ENCODE peak calls at places on chromosomes 11 and 22, in six cellular contexts. K is gastrocnemius medialis, Q is body of pancreas, J is neuronal stem cell, B is transverse colon, W is ovary. H is an unnamed sample.

GRCh38 chr11:65663634-65664200 is 1.0 kb upstream of the RELA start:
- DNase-seq in K (no peak), Q (peak; percentile 48), J (no peak), B (peak; percentile 66), W (peak; percentile 82), H (peak; percentile 75)

GRCh38 chr11:118996926-118997626 is 862 bp upstream of the CENATAC start:
- DNase-seq in K (no peak), Q (no peak), J (no peak), B (no peak), W (no peak), H (no peak)

GRCh38 chr11:12717851-12718291 is 43.6 kb downstream of the TEAD1 start:
- DNase-seq in K (no peak), Q (no peak), J (no peak), B (no peak), W (no peak), H (no peak)

GRCh38 chr11:47768090-47768620 is 1.0 kb upstream of the FNBP4 start:
- DNase-seq in K (peak; percentile 46), Q (peak; percentile 57), J (peak; percentile 15), B (peak; percentile 72), W (peak; percentile 62), H (peak; percentile 89)

GRCh38 chr11:127640822-127641485 is 640.4 kb upstream of the KIRREL3 start:
- DNase-seq in K (no peak), Q (no peak), J (no peak), B (no peak), W (no peak), H (no peak)

GRCh38 chr11:44952500-44953260 is 2.0 kb upstream of the TP53I11 start:
- DNase-seq in K (no peak), Q (no peak), J (no peak), B (no peak), W (no peak), H (no peak)

GRCh38 chr11:77029829-77030228 is 4.4 kb upstream of the B3GNT6 start:
- DNase-seq in K (no peak), Q (no peak), J (no peak), B (peak; percentile 66), W (no peak), H (no peak)

GRCh38 chr11:105033781-105034180 is 1.2 kb downstream of the CASP1 start:
- DNase-seq in K (no peak), Q (no peak), J (no peak), B (no peak), W (no peak), H (no peak)

GRCh38 chr22:46524203-46524740 is 13.1 kb downstream of the CELSR1 start:
- DNase-seq in K (no peak), Q (no peak), J (no peak), B (no peak), W (no peak), H (no peak)

GRCh38 chr11:36333897-36334296 is 37.8 kb downstream of the PRR5L start:
- DNase-seq in K (no peak), Q (no peak), J (no peak), B (no peak), W (no peak), H (peak; percentile 10)

GRCh38 chr11:59659981-59660380 is 8.9 kb downstream of the PATL1 start:
- DNase-seq in K (no peak), Q (no peak), J (no peak), B (no peak), W (no peak), H (no peak)

GRCh38 chr11:13261600-13262061 is 16.0 kb upstream of the BMAL1 start:
- DNase-seq in K (no peak), Q (no peak), J (no peak), B (no peak), W (no peak), H (peak; percentile 46)

GRCh38 chr22:45129703-45130524 is 33.8 kb upstream of the NUP50 start:
- DNase-seq in K (no peak), Q (no peak), J (no peak), B (no peak), W (no peak), H (no peak)

GRCh38 chr22:22193923-22194322 is 50.7 kb upstream of the VPREB1 start:
- DNase-seq in K (no peak), Q (no peak), J (no peak), B (no peak), W (no peak), H (no peak)

GRCh38 chr22:22196018-22196533 is 48.5 kb upstream of the VPREB1 start:
- DNase-seq in K (no peak), Q (no peak), J (no peak), B (peak; percentile 21), W (no peak), H (no peak)

GRCh38 chr22:22196833-22197477 is 47.6 kb upstream of the VPREB1 start:
- DNase-seq in K (no peak), Q (no peak), J (no peak), B (no peak), W (no peak), H (no peak)

GRCh38 chr22:22194931-22195264 is 49.7 kb upstream of the VPREB1 start:
- DNase-seq in K (no peak), Q (no peak), J (no peak), B (no peak), W (no peak), H (no peak)

DNA sequence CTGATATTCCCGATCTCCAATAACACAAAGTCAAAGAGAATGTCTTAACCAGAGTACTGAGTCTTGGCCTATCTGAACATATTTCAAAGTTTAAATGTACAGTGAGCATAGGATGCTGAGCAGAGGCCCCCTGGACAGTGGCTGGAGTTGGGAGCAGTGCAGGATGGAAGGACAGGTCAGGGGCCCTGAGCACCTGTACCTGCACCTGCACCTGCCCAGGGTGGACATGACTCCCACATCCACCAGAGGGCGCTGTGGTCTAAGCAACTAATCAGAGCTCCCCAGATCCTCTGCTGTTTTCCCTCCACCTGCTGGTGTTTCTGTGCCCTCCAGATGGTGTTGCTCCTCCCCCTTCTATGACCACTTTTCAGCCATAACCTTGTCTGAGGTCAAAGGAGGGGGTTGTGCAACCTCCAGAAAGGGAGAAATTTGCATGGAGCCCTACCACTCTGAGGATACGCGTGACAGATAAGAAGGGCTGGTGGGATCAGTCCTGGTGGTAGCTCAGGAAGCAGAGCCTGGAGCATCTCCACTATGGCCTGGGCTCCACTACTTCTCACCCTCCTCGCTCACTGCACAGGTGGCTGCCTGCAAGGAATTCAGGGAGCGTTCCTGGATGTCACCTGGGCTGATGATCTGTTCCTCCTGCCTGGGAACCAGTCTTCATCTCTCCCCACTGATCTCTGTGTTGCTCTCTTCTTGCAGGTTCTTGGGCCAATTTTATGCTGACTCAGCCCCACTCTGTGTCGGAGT is 49.1 kb upstream of the VPREB1 start:
- DNase-seq in K (no peak), Q (peak; percentile 81), J (peak; percentile 74), B (peak; percentile 87), W (peak; percentile 55), H (peak; percentile 71)
- H3K27me3 ChIP-seq in K (peaks cover 9% of the 10 kb centered on the region), Q (no peaks in the 10 kb centered on the region), J (peaks cover 21% of the 10 kb centered on the region), B (peaks cover 6% of the 10 kb centered on the region), W (no peaks in the 10 kb centered on the region), H (no peaks in the 10 kb centered on the region)

DNA sequence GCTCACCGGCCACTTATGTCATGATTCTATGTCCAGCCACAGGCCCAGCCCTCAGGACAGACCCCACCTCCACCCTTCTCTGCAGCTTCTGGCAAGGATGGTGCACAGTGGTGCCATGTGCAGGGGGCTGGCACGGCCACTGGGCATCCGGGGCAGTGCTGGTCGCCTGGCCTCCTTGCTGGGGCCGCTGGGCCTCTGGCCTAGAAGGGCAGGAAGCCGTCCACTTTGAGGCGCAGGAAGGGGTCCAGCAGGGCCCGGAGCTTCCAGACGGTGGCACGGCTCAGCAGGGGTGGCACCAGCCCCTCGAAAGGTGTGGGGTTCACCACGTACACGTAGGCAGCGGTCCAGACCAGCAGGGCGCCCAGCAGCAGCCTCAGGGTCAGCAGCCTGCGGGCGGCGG is 2.4 kb downstream of the CCDC188 start:
- DNase-seq in K (no peak), Q (no peak), J (no peak), B (no peak), W (no peak), H (no peak)
- H3K4me3 ChIP-seq in K (no peak overlapping the region), Q (no peak overlapping the region), J (no peak overlapping the region), B (no peak overlapping the region), W (no peak overlapping the region), H (no peak overlapping the region)

DNA sequence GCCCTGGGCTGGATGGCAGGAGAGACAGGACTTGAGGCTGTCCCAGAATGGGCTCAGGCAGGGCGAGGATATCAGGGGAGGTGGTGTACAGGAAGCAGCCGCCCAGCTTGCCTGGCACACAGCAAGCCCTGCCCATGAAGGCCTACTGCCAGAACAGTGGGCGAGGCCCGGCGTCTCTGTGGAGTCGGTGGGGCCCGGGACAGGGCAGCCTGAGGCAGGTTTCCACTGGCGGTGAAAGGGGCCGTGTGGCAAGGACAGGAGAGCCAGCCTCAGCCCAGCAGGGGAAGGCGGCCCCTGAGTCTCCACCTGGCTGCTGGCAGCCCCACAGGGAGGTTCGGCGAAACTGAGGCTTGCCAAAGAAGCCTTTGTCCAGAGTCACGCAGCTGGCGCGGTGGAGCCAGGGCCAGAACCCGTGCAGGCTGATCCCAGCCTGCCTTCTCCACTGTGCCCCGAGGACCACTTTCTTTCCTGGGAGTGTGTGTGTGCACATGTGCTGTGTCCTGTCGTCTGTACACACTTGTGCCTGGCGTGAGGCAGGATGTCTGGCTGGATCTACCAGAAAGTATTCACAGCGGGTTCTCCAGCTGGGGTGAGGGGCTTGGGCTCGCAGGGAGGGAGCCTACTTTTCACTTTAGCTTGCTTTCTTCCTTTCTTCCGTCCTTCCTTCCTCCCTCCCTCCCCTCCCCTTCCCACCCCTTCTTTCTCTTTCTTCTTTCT is 1.2 kb downstream of the TSPO start:
- DNase-seq in K (peak; percentile 45), Q (peak; percentile 88), J (no peak), B (peak; percentile 88), W (peak; percentile 65), H (peak; percentile 85)
- H3K27ac ChIP-seq in K (peak overlapping the region; percentile 83), Q (peak overlapping the region; percentile 76), J (no peak overlapping the region), B (peak overlapping the region; percentile 94), W (no peak overlapping the region), H (peak overlapping the region; percentile 49)

GRCh38 chr22:22689621-22690345 is 45.4 kb downstream of the GGTLC2 start:
- DNase-seq in K (no peak), Q (no peak), J (no peak), B (no peak), W (no peak), H (no peak)
- H3K27me3 ChIP-seq in K (no peaks in the 10 kb centered on the region), Q (no peaks in the 10 kb centered on the region), J (no peaks in the 10 kb centered on the region), B (no peaks in the 10 kb centered on the region), W (no peaks in the 10 kb centered on the region), H (no peaks in the 10 kb centered on the region)

DNA sequence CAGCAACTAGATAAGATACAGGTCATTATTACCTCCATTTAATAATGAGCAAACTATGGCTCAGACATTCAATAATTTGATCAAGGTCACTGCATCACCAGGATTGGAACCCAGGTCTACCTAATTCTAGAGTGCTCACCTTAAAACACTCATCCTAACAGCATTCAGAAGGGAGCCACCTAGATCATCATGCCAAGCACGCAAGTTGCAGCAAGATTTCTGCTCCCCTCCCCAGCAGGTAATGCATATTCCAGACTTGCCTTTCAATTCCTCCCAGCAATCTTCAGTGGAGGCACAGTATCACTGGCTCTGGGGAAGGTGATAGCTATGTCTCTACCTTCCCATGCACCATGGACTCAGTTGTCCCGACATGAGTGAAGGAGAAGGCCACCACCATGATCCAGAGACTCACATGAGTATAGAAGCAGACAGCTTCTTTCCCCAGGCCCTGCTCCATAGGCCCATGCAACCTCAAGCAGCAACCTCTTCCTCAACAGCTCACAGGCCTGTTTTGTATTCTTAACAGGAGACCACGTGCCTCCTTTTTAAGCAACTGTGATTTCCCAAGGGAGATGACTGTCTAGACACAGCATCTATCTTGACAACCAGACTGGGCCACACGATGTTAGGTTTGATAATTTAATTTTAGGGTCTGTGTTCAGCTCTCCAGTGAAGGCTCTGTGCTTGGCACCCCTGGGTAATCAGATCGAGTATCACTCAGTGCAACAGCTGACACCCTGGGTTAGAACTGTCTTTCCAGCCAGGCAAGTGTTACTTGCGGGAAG is 36.4 kb downstream of the RAB30 start:
- DNase-seq in K (peak; percentile 73), Q (no peak), J (no peak), B (no peak), W (no peak), H (no peak)
- H3K4me3 ChIP-seq in K (peak overlapping the region; percentile 51), Q (no peak overlapping the region), J (no peak overlapping the region), B (no peak overlapping the region), W (no peak overlapping the region), H (no peak overlapping the region)